ENCODE peak calls at places on chromosomes 2 and 18, in seven cellular contexts. One of them, this sample, is unnamed.
A peak's percentile ranks its signal among the peaks of the same experiment; 100 is the strongest.

GRCh38 chr2:101775092-101775491 is 77.6 kb downstream of the MAP4K4 start:
- DNase-seq in tibial artery: no peak
- DNase-seq in small intestine: no peak
- DNase-seq in CD8-positive, alpha-beta memory T cell: no peak
- DNase-seq in iPS DF 6.9: no peak
- DNase-seq in vagina: no peak
- DNase-seq in CD4-positive, alpha-beta T cell: no peak
- DNase-seq in this sample: no peak

GRCh38 chr18:36112302-36112701 is 16.8 kb downstream of the SLC39A6 start:
- DNase-seq in small intestine: no peak
- DNase-seq in tibial artery: no peak
- DNase-seq in vagina: no peak
- DNase-seq in CD8-positive, alpha-beta memory T cell: no peak
- DNase-seq in iPS DF 6.9: no peak
- DNase-seq in CD4-positive, alpha-beta T cell: no peak
- DNase-seq in this sample: no peak

GRCh38 chr2:23354554-23354953 is 30.4 kb upstream of the KLHL29 start:
- DNase-seq in small intestine: no peak
- DNase-seq in CD4-positive, alpha-beta T cell: no peak
- DNase-seq in iPS DF 6.9: no peak
- DNase-seq in tibial artery: no peak
- DNase-seq in CD8-positive, alpha-beta memory T cell: no peak
- DNase-seq in vagina: no peak
- DNase-seq in this sample: no peak

GRCh38 chr2:240247241-240247867 is 106.9 kb upstream of the OTOS start:
- DNase-seq in vagina: peak; percentile 83
- DNase-seq in tibial artery: no peak
- DNase-seq in CD4-positive, alpha-beta T cell: peak; percentile 22
- DNase-seq in small intestine: no peak
- DNase-seq in iPS DF 6.9: no peak
- DNase-seq in CD8-positive, alpha-beta memory T cell: no peak
- DNase-seq in this sample: no peak

GRCh38 chr2:26455801-26456700 is 21.9 kb downstream of the OTOF start:
- DNase-seq in vagina: no peak
- DNase-seq in CD8-positive, alpha-beta memory T cell: no peak
- DNase-seq in CD4-positive, alpha-beta T cell: no peak
- DNase-seq in small intestine: peak; percentile 82
- DNase-seq in iPS DF 6.9: no peak
- DNase-seq in tibial artery: peak; percentile 38
- DNase-seq in this sample: no peak

GRCh38 chr2:70523996-70524965 is 29.3 kb downstream of the TGFA start:
- DNase-seq in vagina: no peak
- DNase-seq in CD8-positive, alpha-beta memory T cell: no peak
- DNase-seq in tibial artery: no peak
- DNase-seq in CD4-positive, alpha-beta T cell: no peak
- DNase-seq in iPS DF 6.9: no peak
- DNase-seq in small intestine: peak; percentile 85
- DNase-seq in this sample: no peak

GRCh38 chr18:10059610-10060468 is 146.0 kb downstream of the VAPA start:
- DNase-seq in iPS DF 6.9: no peak
- DNase-seq in small intestine: no peak
- DNase-seq in CD4-positive, alpha-beta T cell: no peak
- DNase-seq in CD8-positive, alpha-beta memory T cell: no peak
- DNase-seq in vagina: no peak
- DNase-seq in tibial artery: peak; percentile 3
- DNase-seq in this sample: no peak

GRCh38 chr18:49788327-49788908 is 24.9 kb downstream of the ACAA2 start:
- DNase-seq in vagina: no peak
- DNase-seq in small intestine: peak; percentile 54
- DNase-seq in iPS DF 6.9: no peak
- DNase-seq in CD4-positive, alpha-beta T cell: no peak
- DNase-seq in CD8-positive, alpha-beta memory T cell: no peak
- DNase-seq in tibial artery: no peak
- DNase-seq in this sample: no peak

GRCh38 chr2:66433945-66434678 is 813 bp upstream of the MEIS1 start:
- DNase-seq in CD8-positive, alpha-beta memory T cell: no peak
- DNase-seq in vagina: no peak
- DNase-seq in tibial artery: peak; percentile 54
- DNase-seq in iPS DF 6.9: no peak
- DNase-seq in small intestine: peak; percentile 58
- DNase-seq in CD4-positive, alpha-beta T cell: no peak
- DNase-seq in this sample: no peak

GRCh38 chr2:124560592-124561112 is 535.6 kb downstream of the CNTNAP5 start:
- DNase-seq in iPS DF 6.9: no peak
- DNase-seq in tibial artery: no peak
- DNase-seq in CD4-positive, alpha-beta T cell: no peak
- DNase-seq in vagina: no peak
- DNase-seq in small intestine: no peak
- DNase-seq in CD8-positive, alpha-beta memory T cell: no peak
- DNase-seq in this sample: no peak

GRCh38 chr2:146370821-146371220 is 1474.0 kb upstream of the ACVR2A start:
- DNase-seq in small intestine: no peak
- DNase-seq in iPS DF 6.9: no peak
- DNase-seq in tibial artery: no peak
- DNase-seq in CD8-positive, alpha-beta memory T cell: no peak
- DNase-seq in CD4-positive, alpha-beta T cell: no peak
- DNase-seq in vagina: no peak
- DNase-seq in this sample: no peak

GRCh38 chr2:16828828-16829160 is 163.2 kb upstream of the CYRIA start:
- DNase-seq in small intestine: no peak
- DNase-seq in vagina: no peak
- DNase-seq in CD4-positive, alpha-beta T cell: no peak
- DNase-seq in iPS DF 6.9: no peak
- DNase-seq in CD8-positive, alpha-beta memory T cell: no peak
- DNase-seq in tibial artery: no peak
- DNase-seq in this sample: no peak

GRCh38 chr2:191552036-191552435 is 125.9 kb upstream of the NABP1 start:
- DNase-seq in small intestine: no peak
- DNase-seq in tibial artery: no peak
- DNase-seq in iPS DF 6.9: no peak
- DNase-seq in vagina: no peak
- DNase-seq in CD4-positive, alpha-beta T cell: no peak
- DNase-seq in CD8-positive, alpha-beta memory T cell: no peak
- DNase-seq in this sample: peak; percentile 94

GRCh38 chr2:79432731-79433146 is 80.1 kb upstream of the CTNNA2 start:
- DNase-seq in CD4-positive, alpha-beta T cell: no peak
- DNase-seq in small intestine: peak; percentile 49
- DNase-seq in vagina: no peak
- DNase-seq in CD8-positive, alpha-beta memory T cell: no peak
- DNase-seq in tibial artery: no peak
- DNase-seq in iPS DF 6.9: no peak
- DNase-seq in this sample: no peak

GRCh38 chr18:42365550-42365949 is 410.5 kb downstream of the PIK3C3 start:
- DNase-seq in iPS DF 6.9: no peak
- DNase-seq in vagina: no peak
- DNase-seq in tibial artery: no peak
- DNase-seq in small intestine: no peak
- DNase-seq in CD4-positive, alpha-beta T cell: no peak
- DNase-seq in CD8-positive, alpha-beta memory T cell: no peak
- DNase-seq in this sample: no peak

GRCh38 chr2:128585706-128586105 is 267.0 kb upstream of the HS6ST1 start:
- DNase-seq in small intestine: peak; percentile 49
- DNase-seq in CD8-positive, alpha-beta memory T cell: no peak
- DNase-seq in vagina: no peak
- DNase-seq in CD4-positive, alpha-beta T cell: no peak
- DNase-seq in tibial artery: no peak
- DNase-seq in iPS DF 6.9: no peak
- DNase-seq in this sample: no peak

GRCh38 chr2:186718122-186718521 is 24.3 kb downstream of the FAM171B start:
- DNase-seq in tibial artery: no peak
- DNase-seq in CD8-positive, alpha-beta memory T cell: no peak
- DNase-seq in iPS DF 6.9: no peak
- DNase-seq in CD4-positive, alpha-beta T cell: no peak
- DNase-seq in small intestine: no peak
- DNase-seq in vagina: no peak
- DNase-seq in this sample: no peak

GRCh38 chr2:25697559-25698341 is 24.4 kb upstream of the DTNB start:
- DNase-seq in iPS DF 6.9: no peak
- DNase-seq in vagina: no peak
- DNase-seq in small intestine: no peak
- DNase-seq in CD8-positive, alpha-beta memory T cell: no peak
- DNase-seq in tibial artery: no peak
- DNase-seq in CD4-positive, alpha-beta T cell: no peak
- DNase-seq in this sample: no peak

GRCh38 chr2:177187631-177188312 is 24.8 kb upstream of the HNRNPA3 start:
- DNase-seq in vagina: no peak
- DNase-seq in CD4-positive, alpha-beta T cell: no peak
- DNase-seq in tibial artery: peak; percentile 26
- DNase-seq in CD8-positive, alpha-beta memory T cell: no peak
- DNase-seq in small intestine: peak; percentile 93
- DNase-seq in iPS DF 6.9: no peak
- DNase-seq in this sample: peak; percentile 37

GRCh38 chr2:236659758-236660150 is 90.1 kb downstream of the ACKR3 start:
- DNase-seq in vagina: peak; percentile 94
- DNase-seq in tibial artery: peak; percentile 11
- DNase-seq in CD4-positive, alpha-beta T cell: no peak
- DNase-seq in small intestine: no peak
- DNase-seq in CD8-positive, alpha-beta memory T cell: no peak
- DNase-seq in iPS DF 6.9: no peak
- DNase-seq in this sample: no peak

GRCh38 chr2:68878753-68879152 is 7.6 kb upstream of the BMP10 start:
- DNase-seq in CD4-positive, alpha-beta T cell: no peak
- DNase-seq in tibial artery: no peak
- DNase-seq in small intestine: no peak
- DNase-seq in vagina: no peak
- DNase-seq in iPS DF 6.9: no peak
- DNase-seq in CD8-positive, alpha-beta memory T cell: no peak
- DNase-seq in this sample: no peak

GRCh38 chr2:236498369-236498768 is 71.3 kb upstream of the ACKR3 start:
- DNase-seq in CD4-positive, alpha-beta T cell: no peak
- DNase-seq in CD8-positive, alpha-beta memory T cell: no peak
- DNase-seq in iPS DF 6.9: no peak
- DNase-seq in small intestine: no peak
- DNase-seq in vagina: no peak
- DNase-seq in tibial artery: no peak
- DNase-seq in this sample: no peak

GRCh38 chr2:18599509-18600254 is 10.3 kb upstream of the NT5C1B start:
- DNase-seq in vagina: no peak
- DNase-seq in small intestine: no peak
- DNase-seq in iPS DF 6.9: no peak
- DNase-seq in CD4-positive, alpha-beta T cell: no peak
- DNase-seq in CD8-positive, alpha-beta memory T cell: no peak
- DNase-seq in tibial artery: no peak
- DNase-seq in this sample: no peak

GRCh38 chr2:126793885-126794613 is 104.6 kb upstream of the TEX51 start:
- DNase-seq in CD8-positive, alpha-beta memory T cell: no peak
- DNase-seq in iPS DF 6.9: no peak
- DNase-seq in CD4-positive, alpha-beta T cell: no peak
- DNase-seq in tibial artery: no peak
- DNase-seq in small intestine: no peak
- DNase-seq in vagina: peak; percentile 52
- DNase-seq in this sample: no peak

GRCh38 chr2:10339647-10340592 is 37.2 kb downstream of the HPCAL1 start:
- DNase-seq in tibial artery: no peak
- DNase-seq in small intestine: no peak
- DNase-seq in vagina: no peak
- DNase-seq in CD4-positive, alpha-beta T cell: no peak
- DNase-seq in CD8-positive, alpha-beta memory T cell: no peak
- DNase-seq in iPS DF 6.9: no peak
- DNase-seq in this sample: no peak
- H3K27ac ChIP-seq in tibial artery: no peak overlapping the region
- H3K27ac ChIP-seq in small intestine: no peak overlapping the region
- H3K27ac ChIP-seq in vagina: no peak overlapping the region
- H3K27ac ChIP-seq in CD4-positive, alpha-beta T cell: no peak overlapping the region
- H3K27ac ChIP-seq in CD8-positive, alpha-beta memory T cell: no peak overlapping the region
- H3K27ac ChIP-seq in iPS DF 6.9: no peak overlapping the region
- H3K27ac ChIP-seq in this sample: no peak overlapping the region

GRCh38 chr2:64630752-64631151 is 23.0 kb downstream of the SERTAD2 start:
- DNase-seq in CD8-positive, alpha-beta memory T cell: no peak
- DNase-seq in iPS DF 6.9: no peak
- DNase-seq in CD4-positive, alpha-beta T cell: no peak
- DNase-seq in vagina: peak; percentile 69
- DNase-seq in tibial artery: no peak
- DNase-seq in small intestine: no peak
- DNase-seq in this sample: no peak
- H3K27ac ChIP-seq in CD8-positive, alpha-beta memory T cell: no peak overlapping the region
- H3K27ac ChIP-seq in iPS DF 6.9: no peak overlapping the region
- H3K27ac ChIP-seq in CD4-positive, alpha-beta T cell: no peak overlapping the region
- H3K27ac ChIP-seq in vagina: no peak overlapping the region
- H3K27ac ChIP-seq in tibial artery: no peak overlapping the region
- H3K27ac ChIP-seq in small intestine: no peak overlapping the region
- H3K27ac ChIP-seq in this sample: no peak overlapping the region

GRCh38 chr2:181954538-181954883 is 31.1 kb upstream of the PPP1R1C start:
- DNase-seq in small intestine: no peak
- DNase-seq in CD4-positive, alpha-beta T cell: no peak
- DNase-seq in CD8-positive, alpha-beta memory T cell: no peak
- DNase-seq in tibial artery: no peak
- DNase-seq in iPS DF 6.9: no peak
- DNase-seq in vagina: no peak
- DNase-seq in this sample: no peak

GRCh38 chr2:181957668-181958067 is 28.0 kb upstream of the PPP1R1C start:
- DNase-seq in iPS DF 6.9: no peak
- DNase-seq in vagina: no peak
- DNase-seq in small intestine: peak; percentile 28
- DNase-seq in CD4-positive, alpha-beta T cell: no peak
- DNase-seq in tibial artery: no peak
- DNase-seq in CD8-positive, alpha-beta memory T cell: no peak
- DNase-seq in this sample: no peak

GRCh38 chr2:181952413-181953226 is 33.0 kb upstream of the PPP1R1C start:
- DNase-seq in CD4-positive, alpha-beta T cell: no peak
- DNase-seq in CD8-positive, alpha-beta memory T cell: no peak
- DNase-seq in vagina: no peak
- DNase-seq in iPS DF 6.9: no peak
- DNase-seq in tibial artery: no peak
- DNase-seq in small intestine: no peak
- DNase-seq in this sample: no peak

GRCh38 chr2:181953773-181954537 is 31.7 kb upstream of the PPP1R1C start:
- DNase-seq in CD4-positive, alpha-beta T cell: peak; percentile 60
- DNase-seq in vagina: no peak
- DNase-seq in tibial artery: peak; percentile 30
- DNase-seq in CD8-positive, alpha-beta memory T cell: peak; percentile 55
- DNase-seq in iPS DF 6.9: peak; percentile 82
- DNase-seq in small intestine: peak; percentile 77
- DNase-seq in this sample: peak; percentile 37

DNA sequence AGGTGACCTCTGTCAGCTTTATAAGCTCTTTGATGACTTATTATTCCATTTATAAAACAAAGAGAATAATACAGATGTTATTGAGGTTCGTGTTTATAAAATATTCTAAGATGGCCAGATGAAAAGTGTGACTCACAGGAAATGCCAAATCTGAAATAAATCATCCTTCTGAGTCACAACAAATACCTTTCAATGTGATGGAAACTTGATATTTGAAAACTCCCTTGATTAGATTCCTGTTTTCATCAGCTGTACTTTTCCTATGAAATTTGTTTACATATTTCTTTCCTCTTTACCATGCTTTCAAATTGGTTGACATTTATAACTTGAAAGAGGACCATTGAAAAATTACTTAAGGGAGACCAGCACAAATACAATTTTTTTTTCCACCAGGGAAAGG is 30.6 kb upstream of the PPP1R1C start:
- DNase-seq in iPS DF 6.9: no peak
- DNase-seq in CD8-positive, alpha-beta memory T cell: no peak
- DNase-seq in small intestine: no peak
- DNase-seq in vagina: no peak
- DNase-seq in tibial artery: no peak
- DNase-seq in CD4-positive, alpha-beta T cell: no peak
- DNase-seq in this sample: no peak
- H3K27ac ChIP-seq in iPS DF 6.9: no peak overlapping the region
- H3K27ac ChIP-seq in CD8-positive, alpha-beta memory T cell: no peak overlapping the region
- H3K27ac ChIP-seq in small intestine: no peak overlapping the region
- H3K27ac ChIP-seq in vagina: no peak overlapping the region
- H3K27ac ChIP-seq in tibial artery: no peak overlapping the region
- H3K27ac ChIP-seq in CD4-positive, alpha-beta T cell: no peak overlapping the region
- H3K27ac ChIP-seq in this sample: no peak overlapping the region

GRCh38 chr2:98507940-98508689 is 63.5 kb downstream of the INPP4A start:
- DNase-seq in CD8-positive, alpha-beta memory T cell: no peak
- DNase-seq in iPS DF 6.9: no peak
- DNase-seq in tibial artery: peak; percentile 66
- DNase-seq in CD4-positive, alpha-beta T cell: no peak
- DNase-seq in vagina: no peak
- DNase-seq in small intestine: no peak
- DNase-seq in this sample: no peak
- H3K27ac ChIP-seq in CD8-positive, alpha-beta memory T cell: peak overlapping the region; percentile 49
- H3K27ac ChIP-seq in iPS DF 6.9: no peak overlapping the region
- H3K27ac ChIP-seq in tibial artery: no peak overlapping the region
- H3K27ac ChIP-seq in CD4-positive, alpha-beta T cell: no peak overlapping the region
- H3K27ac ChIP-seq in vagina: no peak overlapping the region
- H3K27ac ChIP-seq in small intestine: no peak overlapping the region
- H3K27ac ChIP-seq in this sample: no peak overlapping the region

This sample was measured in SK-N-MC.